ENCODE peak calls at places on chromosomes 1 and 21, in seven cellular contexts. One of them, this sample, is unnamed. For H3K4me1, the result is how much of the 10 kb centered on the place peaks cover.

GRCh38 chr1:154466879-154467767 is 34.9 kb upstream of the TDRD10 start:
- DNase-seq in ovary: peak
- DNase-seq in Peyer's patch: no peak
- DNase-seq in neuronal stem cell: no peak
- DNase-seq in breast epithelium: no peak
- DNase-seq in right lobe of liver: no peak
- DNase-seq in heart right ventricle: no peak
- DNase-seq in this sample: no peak

GRCh38 chr1:67190410-67190809 is 24.2 kb downstream of the IL23R start:
- DNase-seq in ovary: no peak
- DNase-seq in Peyer's patch: no peak
- DNase-seq in neuronal stem cell: no peak
- DNase-seq in breast epithelium: no peak
- DNase-seq in right lobe of liver: no peak
- DNase-seq in heart right ventricle: no peak
- DNase-seq in this sample: no peak

GRCh38 chr1:206800411-206800810 is 28.1 kb upstream of the IL10 start:
- DNase-seq in ovary: no peak
- DNase-seq in Peyer's patch: no peak
- DNase-seq in neuronal stem cell: no peak
- DNase-seq in breast epithelium: no peak
- DNase-seq in right lobe of liver: no peak
- DNase-seq in heart right ventricle: no peak
- DNase-seq in this sample: no peak

GRCh38 chr1:53807916-53808315 is 30.2 kb downstream of the NDC1 start:
- DNase-seq in ovary: no peak
- DNase-seq in Peyer's patch: no peak
- DNase-seq in neuronal stem cell: no peak
- DNase-seq in breast epithelium: no peak
- DNase-seq in right lobe of liver: no peak
- DNase-seq in heart right ventricle: no peak
- DNase-seq in this sample: no peak

GRCh38 chr1:145877923-145878486 is 7.7 kb downstream of the ANKRD35 start:
- DNase-seq in ovary: no peak
- DNase-seq in Peyer's patch: no peak
- DNase-seq in neuronal stem cell: no peak
- DNase-seq in breast epithelium: no peak
- DNase-seq in right lobe of liver: no peak
- DNase-seq in heart right ventricle: no peak
- DNase-seq in this sample: no peak

GRCh38 chr1:208475951-208476824 is 232.0 kb upstream of the PLXNA2 start:
- DNase-seq in ovary: peak
- DNase-seq in Peyer's patch: no peak
- DNase-seq in neuronal stem cell: peak
- DNase-seq in breast epithelium: no peak
- DNase-seq in right lobe of liver: peak
- DNase-seq in heart right ventricle: no peak
- DNase-seq in this sample: no peak

GRCh38 chr1:214677945-214678344 is 75.0 kb downstream of the CENPF start:
- DNase-seq in ovary: no peak
- DNase-seq in Peyer's patch: no peak
- DNase-seq in neuronal stem cell: no peak
- DNase-seq in breast epithelium: no peak
- DNase-seq in right lobe of liver: no peak
- DNase-seq in heart right ventricle: no peak
- DNase-seq in this sample: no peak

GRCh38 chr1:46547481-46548383 is 3.7 kb downstream of the KNCN start:
- DNase-seq in ovary: no peak
- DNase-seq in Peyer's patch: no peak
- DNase-seq in neuronal stem cell: no peak
- DNase-seq in breast epithelium: no peak
- DNase-seq in right lobe of liver: no peak
- DNase-seq in heart right ventricle: no peak
- DNase-seq in this sample: no peak

GRCh38 chr1:1361982-1362423 is 3.6 kb upstream of the MXRA8 start:
- DNase-seq in ovary: peak
- DNase-seq in Peyer's patch: peak
- DNase-seq in neuronal stem cell: no peak
- DNase-seq in breast epithelium: peak
- DNase-seq in right lobe of liver: no peak
- DNase-seq in heart right ventricle: peak
- DNase-seq in this sample: no peak

GRCh38 chr1:152646656-152647055 is 16.5 kb upstream of the LCE2D start:
- DNase-seq in ovary: no peak
- DNase-seq in Peyer's patch: no peak
- DNase-seq in neuronal stem cell: no peak
- DNase-seq in breast epithelium: no peak
- DNase-seq in right lobe of liver: no peak
- DNase-seq in heart right ventricle: no peak
- DNase-seq in this sample: no peak

GRCh38 chr1:117656202-117656641 is 50.4 kb downstream of the TENT5C start:
- DNase-seq in ovary: no peak
- DNase-seq in Peyer's patch: no peak
- DNase-seq in neuronal stem cell: no peak
- DNase-seq in breast epithelium: no peak
- DNase-seq in right lobe of liver: no peak
- DNase-seq in heart right ventricle: no peak
- DNase-seq in this sample: peak

GRCh38 chr1:200038987-200039848 is 11.7 kb downstream of the NR5A2 start:
- DNase-seq in ovary: no peak
- DNase-seq in Peyer's patch: peak
- DNase-seq in neuronal stem cell: peak
- DNase-seq in breast epithelium: no peak
- DNase-seq in right lobe of liver: peak
- DNase-seq in heart right ventricle: peak
- DNase-seq in this sample: no peak

DNA sequence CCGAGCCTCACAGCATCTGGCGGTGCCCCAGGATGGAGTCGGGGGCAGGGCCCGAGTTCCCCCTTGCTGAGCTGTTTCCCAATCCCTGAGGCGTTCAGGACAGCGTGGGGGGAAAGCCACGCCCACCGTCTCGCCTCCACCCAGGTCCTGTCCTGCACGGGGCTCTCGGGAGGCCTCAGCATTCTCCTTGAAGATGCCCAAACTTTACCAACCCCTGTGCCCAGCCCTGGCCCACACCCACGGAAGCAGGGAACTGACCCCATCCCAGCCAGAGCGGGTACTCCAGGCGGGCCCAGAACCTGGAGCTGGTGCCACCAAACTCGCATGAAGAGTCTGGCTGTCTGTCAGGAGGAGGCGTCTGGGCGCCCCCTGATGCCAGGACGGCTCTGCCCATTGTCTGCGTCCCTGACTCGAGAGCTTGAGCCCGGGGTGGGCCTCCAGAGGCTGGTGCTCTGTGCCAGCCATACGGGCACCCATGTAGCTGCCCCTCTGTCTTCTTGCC is 35.3 kb upstream of the POFUT2 start:
- DNase-seq in ovary: peak
- DNase-seq in Peyer's patch: peak
- DNase-seq in neuronal stem cell: no peak
- DNase-seq in breast epithelium: no peak
- DNase-seq in right lobe of liver: peak
- DNase-seq in heart right ventricle: peak
- DNase-seq in this sample: no peak
- H3K4me1 ChIP-seq in ovary: under half
- H3K4me1 ChIP-seq in Peyer's patch: under half
- H3K4me1 ChIP-seq in neuronal stem cell: under half
- H3K4me1 ChIP-seq in breast epithelium: under half
- H3K4me1 ChIP-seq in right lobe of liver: under half
- H3K4me1 ChIP-seq in heart right ventricle: under half
- H3K4me1 ChIP-seq in this sample: under half

GRCh38 chr21:41668686-41669532 is 97.9 kb downstream of the RIPK4 start:
- DNase-seq in ovary: no peak
- DNase-seq in Peyer's patch: no peak
- DNase-seq in neuronal stem cell: no peak
- DNase-seq in breast epithelium: peak
- DNase-seq in right lobe of liver: peak
- DNase-seq in heart right ventricle: no peak
- DNase-seq in this sample: no peak

GRCh38 chr21:41669533-41669830 is 97.4 kb downstream of the RIPK4 start:
- DNase-seq in ovary: no peak
- DNase-seq in Peyer's patch: no peak
- DNase-seq in neuronal stem cell: no peak
- DNase-seq in breast epithelium: no peak
- DNase-seq in right lobe of liver: no peak
- DNase-seq in heart right ventricle: no peak
- DNase-seq in this sample: no peak

GRCh38 chr21:41671212-41671762 is 95.6 kb downstream of the RIPK4 start:
- DNase-seq in ovary: no peak
- DNase-seq in Peyer's patch: no peak
- DNase-seq in neuronal stem cell: no peak
- DNase-seq in breast epithelium: no peak
- DNase-seq in right lobe of liver: no peak
- DNase-seq in heart right ventricle: no peak
- DNase-seq in this sample: no peak

GRCh38 chr21:41671859-41672542 is 94.9 kb downstream of the RIPK4 start:
- DNase-seq in ovary: no peak
- DNase-seq in Peyer's patch: no peak
- DNase-seq in neuronal stem cell: no peak
- DNase-seq in breast epithelium: no peak
- DNase-seq in right lobe of liver: no peak
- DNase-seq in heart right ventricle: no peak
- DNase-seq in this sample: no peak

DNA sequence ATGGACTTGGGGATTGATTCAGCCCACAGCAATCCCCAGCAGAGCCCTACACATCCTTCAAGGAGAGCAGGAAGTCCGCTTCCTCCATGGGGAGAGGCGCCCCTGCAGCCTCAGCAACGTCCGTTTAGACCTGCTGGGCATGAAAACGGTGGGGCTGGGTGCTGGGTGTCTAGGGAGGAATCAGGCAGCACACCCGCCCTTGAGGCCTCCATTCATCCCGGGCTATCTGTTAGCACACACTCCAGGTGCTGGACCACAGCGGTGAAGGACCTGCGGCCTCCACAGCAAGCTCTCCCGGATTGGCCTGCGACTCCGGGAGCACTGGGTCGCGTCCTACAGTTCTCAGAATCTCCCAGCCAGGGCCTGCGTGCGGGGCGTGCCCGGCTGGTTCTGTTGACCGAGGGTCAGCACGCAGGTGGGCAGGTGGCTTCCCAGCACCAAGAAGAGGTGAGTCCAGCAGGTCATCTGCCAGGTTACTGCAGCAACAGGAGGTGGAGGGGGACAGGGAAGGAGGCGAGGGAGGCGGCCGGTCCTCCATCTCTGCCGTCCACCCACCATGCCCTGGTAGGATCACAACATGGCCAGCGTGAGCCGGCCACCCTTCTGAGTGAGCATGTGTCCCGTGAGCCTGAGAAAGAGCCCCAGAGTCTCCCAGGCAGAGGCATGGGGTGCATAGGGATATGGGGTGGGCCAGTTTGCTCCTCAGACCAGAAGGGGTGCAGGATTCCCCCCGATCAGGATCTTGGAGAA is 96.6 kb downstream of the RIPK4 start:
- DNase-seq in ovary: no peak
- DNase-seq in Peyer's patch: no peak
- DNase-seq in neuronal stem cell: no peak
- DNase-seq in breast epithelium: no peak
- DNase-seq in right lobe of liver: peak
- DNase-seq in heart right ventricle: no peak
- DNase-seq in this sample: no peak
- H3K27ac ChIP-seq in ovary: no peak
- H3K27ac ChIP-seq in Peyer's patch: no peak
- H3K27ac ChIP-seq in neuronal stem cell: no peak
- H3K27ac ChIP-seq in breast epithelium: no peak
- H3K27ac ChIP-seq in right lobe of liver: no peak
- H3K27ac ChIP-seq in heart right ventricle: no peak
- H3K27ac ChIP-seq in this sample: no peak

GRCh38 chr1:11703357-11704225 is 12.1 kb downstream of the DRAXIN start:
- DNase-seq in ovary: no peak
- DNase-seq in Peyer's patch: no peak
- DNase-seq in neuronal stem cell: no peak
- DNase-seq in breast epithelium: no peak
- DNase-seq in right lobe of liver: no peak
- DNase-seq in heart right ventricle: no peak
- DNase-seq in this sample: no peak

GRCh38 chr1:11704226-11704619 is 12.7 kb downstream of the DRAXIN start:
- DNase-seq in ovary: no peak
- DNase-seq in Peyer's patch: no peak
- DNase-seq in neuronal stem cell: peak
- DNase-seq in breast epithelium: no peak
- DNase-seq in right lobe of liver: no peak
- DNase-seq in heart right ventricle: no peak
- DNase-seq in this sample: no peak

GRCh38 chr1:11701551-11701961 is 10.0 kb downstream of the DRAXIN start:
- DNase-seq in ovary: no peak
- DNase-seq in Peyer's patch: no peak
- DNase-seq in neuronal stem cell: no peak
- DNase-seq in breast epithelium: no peak
- DNase-seq in right lobe of liver: no peak
- DNase-seq in heart right ventricle: no peak
- DNase-seq in this sample: no peak

GRCh38 chr1:11700655-11701467 is 9.4 kb downstream of the DRAXIN start:
- DNase-seq in ovary: no peak
- DNase-seq in Peyer's patch: no peak
- DNase-seq in neuronal stem cell: no peak
- DNase-seq in breast epithelium: no peak
- DNase-seq in right lobe of liver: no peak
- DNase-seq in heart right ventricle: no peak
- DNase-seq in this sample: no peak

DNA sequence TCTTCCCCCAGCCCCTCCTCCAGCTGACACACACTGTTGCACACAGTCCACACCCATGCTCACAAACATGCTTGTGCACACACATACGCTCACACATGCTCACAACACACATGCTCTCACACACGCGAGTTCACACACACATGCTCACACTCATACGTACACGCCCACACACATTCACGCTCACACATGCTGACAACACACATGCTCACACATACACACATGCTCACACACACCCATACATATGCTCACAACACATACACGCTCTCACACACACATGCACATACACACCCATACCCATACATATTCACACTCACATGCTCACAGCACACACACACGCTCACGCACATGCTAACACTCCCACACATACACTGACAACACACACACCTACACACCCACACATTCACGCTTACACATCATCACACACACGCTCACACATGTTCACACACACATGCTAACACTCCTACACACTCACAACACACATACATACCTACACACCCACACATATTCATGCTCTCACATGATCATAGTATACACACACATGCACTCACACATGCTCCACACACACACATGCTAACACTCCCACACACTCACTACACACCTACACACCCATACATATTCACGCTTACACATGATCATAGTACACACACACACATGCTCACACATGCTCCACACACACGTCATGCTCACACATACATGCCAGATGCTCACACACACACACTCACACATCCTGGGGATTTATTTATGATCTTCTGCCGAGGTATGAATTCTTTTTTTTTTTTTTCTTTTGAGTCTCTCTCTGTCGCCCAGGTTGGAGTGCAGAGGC is 10.7 kb downstream of the DRAXIN start:
- DNase-seq in ovary: no peak
- DNase-seq in Peyer's patch: no peak
- DNase-seq in neuronal stem cell: no peak
- DNase-seq in breast epithelium: no peak
- DNase-seq in right lobe of liver: no peak
- DNase-seq in heart right ventricle: no peak
- DNase-seq in this sample: no peak
- H3K4me1 ChIP-seq in ovary: under half
- H3K4me1 ChIP-seq in Peyer's patch: under half
- H3K4me1 ChIP-seq in neuronal stem cell: under half
- H3K4me1 ChIP-seq in breast epithelium: under half
- H3K4me1 ChIP-seq in right lobe of liver: under half
- H3K4me1 ChIP-seq in heart right ventricle: under half
- H3K4me1 ChIP-seq in this sample: under half

GRCh38 chr21:36156339-36156814 is 247 bp upstream of the DOP1B start:
- DNase-seq in ovary: peak
- DNase-seq in Peyer's patch: peak
- DNase-seq in neuronal stem cell: peak
- DNase-seq in breast epithelium: peak
- DNase-seq in right lobe of liver: peak
- DNase-seq in heart right ventricle: peak
- DNase-seq in this sample: peak
- H3K27ac ChIP-seq in ovary: peak
- H3K27ac ChIP-seq in Peyer's patch: peak
- H3K27ac ChIP-seq in neuronal stem cell: no peak
- H3K27ac ChIP-seq in breast epithelium: peak
- H3K27ac ChIP-seq in right lobe of liver: peak
- H3K27ac ChIP-seq in heart right ventricle: peak
- H3K27ac ChIP-seq in this sample: peak